ENCODE peak calls at places on chromosomes 16 and 17, in five cellular contexts. E is GM06990, D is progenitor cell of endocrine pancreas, X is cardiac fibroblast, M is hepatocyte. V is an unnamed sample.

GRCh38 chr16:82627811-82628339 is 1.1 kb downstream of the CDH13 start:
- DNase-seq in X (peak), E (no peak), D (peak), M (no peak), V (peak)

GRCh38 chr17:78889525-78889924 is 13.5 kb downstream of the CEP295NL start:
- DNase-seq in D (no peak), E (peak), M (no peak), X (no peak), V (no peak)

GRCh38 chr17:76414334-76415295 is 30.2 kb downstream of the SPHK1 start:
- DNase-seq in D (no peak), X (peak), M (peak), E (no peak), V (peak)

GRCh38 chr16:30028438-30029093 is 2.5 kb downstream of the TLCD3B start:
- DNase-seq in D (peak), M (peak), E (no peak), X (no peak), V (no peak)

GRCh38 chr16:890217-890616 is 80.6 kb downstream of the LMF1 start:
- DNase-seq in D (no peak), X (no peak), M (no peak), E (no peak), V (no peak)

GRCh38 chr16:84928679-84929420 is 82.5 kb downstream of the ZDHHC7 start:
- DNase-seq in X (peak), D (no peak), M (peak), E (no peak), V (peak)

GRCh38 chr16:69448470-69449193 is 24.2 kb downstream of the CYB5B start:
- DNase-seq in D (no peak), E (no peak), M (no peak), X (peak), V (peak)

GRCh38 chr16:23392223-23392600 is 60.8 kb downstream of the COG7 start:
- DNase-seq in D (no peak), X (no peak), M (no peak), E (no peak), V (no peak)

GRCh38 chr17:42608692-42609181 is 437 bp downstream of the RETREG3 start:
- DNase-seq in M (peak), X (no peak), D (no peak), E (no peak), V (no peak)

GRCh38 chr17:35265071-35265470 is 22.2 kb downstream of the SLFN5 start:
- DNase-seq in X (no peak), E (no peak), D (no peak), M (no peak), V (no peak)

GRCh38 chr16:69410285-69410990 is 14.0 kb upstream of the CYB5B start:
- DNase-seq in D (no peak), M (no peak), X (peak), E (no peak), V (peak)

GRCh38 chr17:6135216-6135615 is 65.0 kb downstream of the WSCD1 start:
- DNase-seq in M (no peak), D (no peak), E (no peak), X (no peak), V (no peak)

GRCh38 chr17:17351901-17352781 is 49.0 kb downstream of the NT5M start:
- DNase-seq in E (no peak), D (no peak), M (peak), X (peak), V (no peak)

GRCh38 chr17:59842901-59843652 is 49.7 kb downstream of the TUBD1 start:
- DNase-seq in E (peak), D (no peak), M (peak), X (peak), V (peak)

GRCh38 chr17:19752216-19753048 is 4.3 kb upstream of the ALDH3A1 start:
- DNase-seq in X (no peak), E (no peak), D (no peak), M (no peak), V (no peak)

GRCh38 chr16:11978080-11978479 is 1.5 kb downstream of the SNX29 start:
- DNase-seq in M (no peak), E (no peak), X (no peak), D (no peak), V (peak)

GRCh38 chr17:50935201-50936124 is 69.3 kb upstream of the TOB1 start:
- DNase-seq in X (no peak), E (no peak), M (no peak), D (no peak), V (no peak)

GRCh38 chr16:75025766-75026165 is 26.9 kb downstream of the ZNRF1 start:
- DNase-seq in X (no peak), D (no peak), E (no peak), M (no peak), V (peak)

GRCh38 chr17:9714801-9715200 is 69.5 kb downstream of the USP43 start:
- DNase-seq in D (no peak), E (no peak), X (no peak), M (no peak), V (no peak)
- TF ChIP-seq CTCF in D (no peak), E (no peak), X (no peak), M (no peak), V (no peak)

GRCh38 chr16:48030926-48031325 is 124.9 kb downstream of the ABCC12 start:
- DNase-seq in D (no peak), X (no peak), M (no peak), E (no peak), V (no peak)

GRCh38 chr16:48024042-48024441 is 131.8 kb downstream of the ABCC12 start:
- DNase-seq in D (no peak), E (no peak), X (no peak), M (no peak), V (no peak)

GRCh38 chr16:48025359-48025758 is 130.4 kb downstream of the ABCC12 start:
- DNase-seq in D (no peak), M (peak), E (no peak), X (no peak), V (no peak)

GRCh38 chr16:48035142-48035541 is 120.7 kb downstream of the ABCC12 start:
- DNase-seq in E (no peak), X (no peak), M (peak), D (no peak), V (no peak)

DNA sequence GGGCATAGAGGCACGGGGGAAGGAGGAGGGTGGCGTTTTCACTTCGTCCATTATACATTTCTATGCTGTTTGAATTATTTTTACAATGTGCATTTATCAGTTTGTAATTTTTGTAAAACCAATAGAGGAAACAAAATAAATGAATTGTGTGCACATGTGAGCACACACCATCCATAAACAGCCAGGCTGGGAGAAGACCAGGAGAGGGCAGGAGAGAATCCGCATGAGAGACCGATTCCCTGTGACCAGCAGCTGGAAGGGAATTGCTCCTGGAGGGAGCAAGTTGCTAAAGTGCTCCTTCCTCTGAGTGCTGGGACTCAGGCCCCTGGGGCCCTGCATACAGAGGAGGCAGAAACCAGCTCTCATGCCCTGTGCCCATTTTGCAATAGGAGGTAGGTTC is 126.0 kb downstream of the ABCC12 start:
- DNase-seq in D (no peak), E (no peak), X (no peak), M (no peak), V (no peak)
- TF ChIP-seq CTCF in D (no peak), E (no peak), X (no peak), M (no peak), V (peak)

GRCh38 chr17:30805944-30806456 is 18.5 kb downstream of the CRLF3 start:
- DNase-seq in D (no peak), X (no peak), E (no peak), M (no peak), V (no peak)
- TF ChIP-seq CTCF in D (no peak), X (peak), E (peak), M (no peak), V (peak)

GRCh38 chr16:20004931-20005330 is 68.8 kb downstream of the GPR139 start:
- DNase-seq in D (no peak), X (no peak), M (no peak), E (no peak), V (no peak)
- TF ChIP-seq CTCF in D (peak), X (no peak), M (no peak), E (peak), V (no peak)

GRCh38 chr16:71479420-71479819 is 9.7 kb downstream of the ZNF19 start:
- DNase-seq in D (no peak), X (peak), E (no peak), M (peak), V (peak)
- TF ChIP-seq CTCF in D (peak), X (peak), E (peak), M (peak), V (peak)

DNA sequence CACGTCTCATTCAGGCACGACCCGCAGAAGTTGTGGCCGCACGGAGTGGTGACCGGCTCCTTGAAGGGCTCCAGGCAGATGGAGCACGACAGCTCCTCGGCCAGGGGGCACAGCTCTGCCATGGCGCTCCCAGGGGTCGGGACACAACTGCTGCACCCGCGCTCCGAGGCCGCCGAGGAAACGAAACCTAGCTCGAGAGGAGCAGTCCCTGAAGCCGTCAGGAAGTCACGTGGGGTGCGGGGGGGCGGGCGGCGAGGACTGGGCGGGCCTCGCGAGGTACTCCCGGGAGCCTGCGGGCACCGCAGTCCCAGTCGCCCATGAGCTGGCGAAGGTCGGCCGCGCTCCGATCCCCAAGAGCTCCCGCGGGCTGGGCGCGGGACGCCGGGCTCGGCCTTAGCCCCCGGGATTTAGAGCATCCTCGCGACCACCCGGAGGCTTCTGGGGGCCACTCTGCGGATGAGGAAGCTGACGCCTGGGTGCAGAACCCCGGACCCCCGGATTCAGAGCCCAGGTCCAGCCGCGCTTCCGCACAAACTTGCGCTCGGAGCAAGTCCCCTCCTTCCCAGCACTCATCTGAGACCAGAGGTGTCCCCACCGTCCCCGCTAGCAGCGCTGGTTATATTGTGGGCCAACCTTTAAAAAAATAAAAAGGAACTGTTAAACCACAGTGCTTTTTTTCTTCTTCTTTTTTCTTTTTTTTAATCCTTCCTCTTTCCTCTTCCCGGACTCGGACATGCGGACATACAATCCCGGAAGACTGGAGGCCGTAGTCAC is at the start of gene TRIM25:
- DNase-seq in X (peak), E (peak), D (peak), M (peak), V (peak)
- TF ChIP-seq CTCF in X (no peak), E (no peak), D (no peak), M (no peak), V (no peak)

DNA sequence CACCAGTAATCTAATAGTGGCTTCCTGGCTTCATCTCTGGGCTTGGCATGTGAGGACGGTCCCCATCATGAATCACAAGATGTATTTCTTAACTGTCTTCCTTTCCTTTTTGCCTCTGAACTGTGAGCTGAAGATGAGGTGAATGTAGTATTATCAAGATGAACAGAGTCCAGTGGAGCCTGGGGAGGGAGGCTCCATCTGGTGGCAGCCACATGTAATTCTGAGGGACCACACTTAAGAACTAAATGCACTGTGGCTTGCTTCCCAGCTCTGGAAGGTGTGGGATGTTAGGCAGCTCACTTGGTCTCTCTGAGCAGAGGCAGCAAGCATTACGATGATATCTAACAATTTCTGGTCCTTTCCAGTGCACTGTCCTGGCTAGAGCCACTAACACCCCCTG is 354.9 kb upstream of the ASIC2 start:
- DNase-seq in E (no peak), M (peak), D (no peak), X (peak), V (no peak)
- TF ChIP-seq CTCF in E (peak), M (peak), D (peak), X (peak), V (no peak)

GRCh38 chr17:81863833-81864768 is 3.8 kb upstream of the P4HB start:
- DNase-seq in D (no peak), M (no peak), E (no peak), X (no peak), V (no peak)
- TF ChIP-seq CTCF in D (peak), M (no peak), E (no peak), X (no peak), V (no peak)

V was measured in fibroblast of the aortic adventitia.